ENCODE peak calls at places on chromosome 18, in ten cellular contexts. Z is NCI-H1417, K is OCI-LY7, N is putamen, M is NCI-H1436, A is left cardiac atrium, R is NCI-H69, J is AG04449, O is M059J, I is hippocampal formation. T is an unnamed sample.

GRCh38 chr18:74940856-74941255 is 268.1 kb downstream of the PTGR3 start:
- DNase-seq in O (no peak), I (no peak), K (no peak), A (no peak), N (no peak), J (no peak), M (no peak), Z (no peak), R (no peak), T (no peak)

GRCh38 chr18:7681261-7681660 is 114.1 kb downstream of the PTPRM start:
- DNase-seq in J (no peak), I (no peak), K (no peak), A (no peak), Z (no peak), O (no peak), N (no peak), R (no peak), M (no peak), T (no peak)

GRCh38 chr18:35983818-35984217 is 11.3 kb downstream of the RMP24 start:
- DNase-seq in K (no peak), A (no peak), M (no peak), O (no peak), R (no peak), N (no peak), J (peak), I (no peak), Z (no peak), T (no peak)

GRCh38 chr18:51890762-51891161 is 449.2 kb upstream of the DCC start:
- DNase-seq in A (no peak), N (no peak), I (no peak), K (no peak), M (peak), R (peak), O (peak), Z (peak), J (peak), T (no peak)

GRCh38 chr18:27994571-27994970 is 182.4 kb downstream of the CDH2 start:
- DNase-seq in K (no peak), N (no peak), Z (no peak), I (no peak), R (no peak), A (no peak), O (no peak), J (no peak), M (no peak), T (no peak)

GRCh38 chr18:26717123-26717522 is 148.4 kb downstream of the AQP4 start:
- DNase-seq in K (no peak), O (no peak), N (no peak), J (no peak), M (no peak), R (no peak), I (no peak), Z (peak), A (no peak), T (no peak)

GRCh38 chr18:8088626-8089025 is 520.6 kb upstream of the RAB12 start:
- DNase-seq in A (no peak), R (peak), M (peak), J (no peak), Z (peak), O (no peak), I (no peak), K (no peak), N (peak), T (no peak)

GRCh38 chr18:34158881-34159690 is 65.6 kb downstream of the NOL4 start:
- DNase-seq in R (peak), A (peak), O (peak), M (peak), N (peak), I (peak), Z (peak), K (no peak), J (no peak), T (peak)

GRCh38 chr18:22471546-22472131 is 53.9 kb upstream of the CTAGE1 start:
- DNase-seq in N (no peak), Z (no peak), J (no peak), I (no peak), R (no peak), K (no peak), O (peak), M (no peak), A (peak), T (no peak)

GRCh38 chr18:57533399-57533884 is 53.1 kb downstream of the FECH start:
- DNase-seq in O (peak), N (no peak), Z (no peak), R (peak), K (no peak), M (no peak), I (no peak), A (no peak), J (no peak), T (no peak)

GRCh38 chr18:59876310-59876626 is 23.5 kb upstream of the PMAIP1 start:
- DNase-seq in K (no peak), I (no peak), O (no peak), M (no peak), R (no peak), A (no peak), J (no peak), Z (no peak), N (no peak), T (no peak)

GRCh38 chr18:7173216-7173615 is 55.6 kb upstream of the LAMA1 start:
- DNase-seq in R (no peak), M (no peak), O (no peak), J (no peak), K (no peak), A (no peak), I (no peak), Z (no peak), N (no peak), T (no peak)

GRCh38 chr18:61606759-61607158 is 273.5 kb downstream of the CDH20 start:
- DNase-seq in J (peak), R (peak), M (no peak), A (peak), K (no peak), Z (no peak), N (no peak), I (no peak), O (peak), T (no peak)

GRCh38 chr18:46728219-46728930 is 28.5 kb downstream of the ST8SIA5 start:
- DNase-seq in J (no peak), M (no peak), Z (no peak), O (no peak), R (no peak), I (no peak), K (no peak), A (no peak), N (no peak), T (peak)

GRCh38 chr18:76496200-76496890 is 1.3 kb upstream of the ZNF516 start:
- DNase-seq in A (peak), Z (peak), J (no peak), I (no peak), K (peak), N (no peak), O (no peak), R (peak), M (peak), T (no peak)

GRCh38 chr18:23967321-23968089 is 47.0 kb upstream of the TTC39C start:
- DNase-seq in M (no peak), A (no peak), I (no peak), Z (peak), R (peak), N (no peak), J (no peak), O (peak), K (peak), T (no peak)

GRCh38 chr18:75247041-75247551 is 36.5 kb downstream of the TSHZ1 start:
- DNase-seq in A (no peak), N (no peak), Z (peak), O (peak), K (no peak), J (no peak), I (no peak), M (no peak), R (peak), T (no peak)

GRCh38 chr18:65403534-65403933 is 347.3 kb upstream of the CDH7 start:
- DNase-seq in A (no peak), R (no peak), K (no peak), J (no peak), I (no peak), N (no peak), M (no peak), O (no peak), Z (no peak), T (no peak)

GRCh38 chr18:77147418-77147852 is 14.9 kb upstream of the MBP start:
- DNase-seq in O (peak), I (no peak), Z (no peak), R (no peak), A (no peak), N (no peak), M (no peak), K (no peak), J (no peak), T (no peak)

GRCh38 chr18:50451100-50451842 is 76.4 kb downstream of the SKA1 start:
- DNase-seq in Z (no peak), K (no peak), A (no peak), R (peak), N (no peak), M (no peak), I (no peak), O (no peak), J (no peak), T (no peak)

GRCh38 chr18:54906636-54907180 is 52.6 kb downstream of the CCDC68 start:
- DNase-seq in O (no peak), I (no peak), R (no peak), K (no peak), J (peak), M (no peak), N (no peak), Z (no peak), A (no peak), T (no peak)

GRCh38 chr18:35892118-35892517 is 80.4 kb upstream of the RMP24 start:
- DNase-seq in K (no peak), O (no peak), N (no peak), I (no peak), R (no peak), M (no peak), J (no peak), A (no peak), Z (no peak), T (no peak)

GRCh38 chr18:44133483-44133882 is 547.2 kb upstream of the SETBP1 start:
- DNase-seq in I (no peak), A (no peak), N (no peak), O (peak), K (no peak), Z (no peak), J (no peak), R (no peak), M (no peak), T (no peak)

GRCh38 chr18:58097127-58097906 is 53.3 kb downstream of the NEDD4L start:
- DNase-seq in K (no peak), M (no peak), J (no peak), Z (no peak), I (no peak), N (no peak), A (no peak), O (peak), R (peak), T (no peak)

GRCh38 chr18:13463526-13463925 is 245.0 kb downstream of the LDLRAD4 start:
- DNase-seq in Z (no peak), R (no peak), A (no peak), I (no peak), J (no peak), M (no peak), O (no peak), N (no peak), K (no peak), T (no peak)

GRCh38 chr18:2424420-2424819 is 146.9 kb downstream of the METTL4 start:
- DNase-seq in K (no peak), J (no peak), N (no peak), I (no peak), A (no peak), R (no peak), O (peak), Z (no peak), M (no peak), T (no peak)

GRCh38 chr18:48140738-48141137 is 210.3 kb upstream of the SMAD2 start:
- DNase-seq in M (no peak), A (no peak), N (no peak), I (no peak), R (peak), J (no peak), O (no peak), K (no peak), Z (no peak), T (no peak)

GRCh38 chr18:58315739-58316215 is 271.8 kb downstream of the NEDD4L start:
- DNase-seq in K (no peak), Z (no peak), R (no peak), I (no peak), J (no peak), A (peak), O (no peak), M (no peak), N (no peak), T (no peak)

GRCh38 chr18:2774669-2775068 is 72.1 kb upstream of the EMILIN2 start:
- DNase-seq in K (no peak), J (no peak), A (no peak), Z (no peak), M (no peak), I (no peak), O (no peak), N (no peak), R (no peak), T (no peak)

GRCh38 chr18:36460324-36460850 is 162.9 kb downstream of the FHOD3 start:
- DNase-seq in O (no peak), N (no peak), R (peak), K (no peak), Z (no peak), M (no peak), A (no peak), J (no peak), I (no peak), T (no peak)

GRCh38 chr18:72544092-72544886 is at the start of gene CBLN2:
- DNase-seq in N (peak), K (no peak), O (peak), R (peak), M (peak), A (peak), Z (peak), J (no peak), I (peak), T (peak)

GRCh38 chr18:13910986-13911385 is 4.3 kb downstream of the MC2R start:
- DNase-seq in I (no peak), N (no peak), A (no peak), R (no peak), Z (peak), K (no peak), J (no peak), M (no peak), O (no peak), T (no peak)